ENCODE peak calls at places on chromosomes 16 and 17, in six cellular contexts. O is suprapubic skin, N is psoas muscle, P is adipocyte, X is transverse colon, T is neural progenitor cell. A is an unnamed sample.

GRCh38 chr17:54937018-54937417 is 31.4 kb downstream of the COX11 start:
- DNase-seq in T (no peak), N (no peak), X (no peak), O (no peak), P (no peak), A (no peak)

GRCh38 chr17:81509048-81509686 is 3.4 kb downstream of the ACTG1 start:
- DNase-seq in N (no peak), P (peak; percentile 25), T (no peak), O (no peak), X (peak; percentile 48), A (no peak)

GRCh38 chr17:42891539-42892152 is 9.0 kb upstream of the G6PC1 start:
- DNase-seq in N (peak; percentile 70), P (peak; percentile 16), X (peak; percentile 38), T (peak; percentile 33), O (no peak), A (no peak)

GRCh38 chr17:19717411-19717908 is 1.1 kb upstream of the SLC47A2 start:
- DNase-seq in T (no peak), X (no peak), O (no peak), P (no peak), N (no peak), A (no peak)

GRCh38 chr17:49582789-49583188 is 7.1 kb downstream of the NXPH3 start:
- DNase-seq in N (peak; percentile 26), X (no peak), P (no peak), T (no peak), O (peak; percentile 56), A (no peak)

GRCh38 chr17:75740631-75741077 is 19.4 kb downstream of the ITGB4 start:
- DNase-seq in O (no peak), T (no peak), N (no peak), P (no peak), X (no peak), A (peak; percentile 39)

GRCh38 chr16:3149630-3150345 is 15.0 kb downstream of the ZNF213 start:
- DNase-seq in O (no peak), T (peak; percentile 88), P (peak; percentile 76), X (peak; percentile 81), N (peak; percentile 80), A (peak; percentile 83)

GRCh38 chr16:30151091-30151490 is 28.1 kb upstream of the MAPK3 start:
- DNase-seq in O (no peak), N (no peak), P (no peak), X (no peak), T (no peak), A (no peak)

GRCh38 chr16:26569793-26570192 is 496.9 kb upstream of the C16orf82 start:
- DNase-seq in O (no peak), P (no peak), X (no peak), T (peak; percentile 64), N (no peak), A (no peak)

GRCh38 chr16:89700649-89701424 is 668 bp downstream of the SPATA2L start:
- DNase-seq in X (peak; percentile 77), T (peak; percentile 87), N (peak; percentile 61), O (peak; percentile 80), P (peak; percentile 69), A (peak; percentile 77)

GRCh38 chr17:62775876-62776275 is 32.2 kb downstream of the MARCHF10 start:
- DNase-seq in O (no peak), P (no peak), T (no peak), N (no peak), X (no peak), A (no peak)

DNA sequence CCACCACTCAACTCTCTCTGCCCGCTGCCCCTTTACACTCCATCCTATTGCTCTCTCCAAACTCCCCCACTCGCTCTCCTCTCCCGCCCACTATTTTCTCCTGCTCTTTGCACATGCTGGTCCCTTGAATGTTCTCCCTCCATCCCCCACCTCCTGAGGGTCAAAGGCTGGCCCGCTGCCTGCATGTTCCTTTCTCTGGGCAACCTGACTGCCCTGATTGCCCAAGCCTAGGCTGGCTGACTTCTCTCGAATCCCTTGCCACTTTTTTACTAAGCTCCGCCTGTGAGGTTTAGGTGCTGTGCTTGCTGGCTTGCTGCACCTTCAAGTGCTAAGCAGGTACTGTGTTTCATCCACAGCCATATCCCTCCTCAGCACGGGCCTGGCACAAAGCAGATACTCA is 2.7 kb downstream of the EMC8 start:
- DNase-seq in P (no peak), X (no peak), N (no peak), T (no peak), O (no peak), A (no peak)
- H3K36me3 ChIP-seq in P (peaks cover 44% of the 10 kb centered on the region), X (no peaks in the 10 kb centered on the region), N (peaks cover 63% of the 10 kb centered on the region), T (peaks cover 7% of the 10 kb centered on the region), O (peaks cover 37% of the 10 kb centered on the region), A (peaks cover 47% of the 10 kb centered on the region)

DNA sequence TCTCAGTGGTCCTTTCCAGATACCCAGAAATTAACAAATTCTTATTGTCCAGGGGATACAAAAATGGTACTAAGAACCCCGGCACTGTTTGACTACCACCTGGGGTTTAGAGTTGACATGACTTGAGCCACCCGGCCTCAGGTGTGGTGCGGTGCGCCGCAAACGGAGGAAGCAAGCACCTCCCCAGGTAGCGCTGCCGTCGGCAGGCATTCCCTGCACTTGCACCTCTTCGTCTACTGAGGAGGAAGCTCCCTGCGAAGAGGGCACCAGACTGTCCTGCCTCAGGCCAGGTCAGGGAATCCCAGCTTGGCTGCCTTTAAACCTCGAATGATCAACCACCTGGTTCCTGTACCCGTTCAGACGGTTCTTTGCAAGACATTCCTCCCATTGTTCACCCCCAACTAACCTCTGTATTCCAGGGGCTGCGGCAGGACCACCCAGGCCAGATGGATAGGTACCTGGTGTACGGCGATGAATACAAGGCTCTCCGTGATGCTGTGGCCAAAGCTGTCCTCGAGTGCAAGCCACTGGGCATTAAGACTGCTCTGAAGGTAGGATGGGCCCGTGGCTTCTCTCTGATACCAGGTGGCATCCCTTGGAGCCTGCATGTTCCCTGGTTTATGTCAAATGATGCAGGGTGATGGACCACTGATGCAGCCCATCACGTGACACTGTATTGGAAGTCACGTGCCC is 40.8 kb upstream of the ENDOV start:
- DNase-seq in X (no peak), N (no peak), T (no peak), P (no peak), O (no peak), A (no peak)
- H3K36me3 ChIP-seq in X (no peaks in the 10 kb centered on the region), N (peaks cover 99% of the 10 kb centered on the region), T (no peaks in the 10 kb centered on the region), P (peaks cover 97% of the 10 kb centered on the region), O (peaks cover 99% of the 10 kb centered on the region), A (peaks cover 99% of the 10 kb centered on the region)

DNA sequence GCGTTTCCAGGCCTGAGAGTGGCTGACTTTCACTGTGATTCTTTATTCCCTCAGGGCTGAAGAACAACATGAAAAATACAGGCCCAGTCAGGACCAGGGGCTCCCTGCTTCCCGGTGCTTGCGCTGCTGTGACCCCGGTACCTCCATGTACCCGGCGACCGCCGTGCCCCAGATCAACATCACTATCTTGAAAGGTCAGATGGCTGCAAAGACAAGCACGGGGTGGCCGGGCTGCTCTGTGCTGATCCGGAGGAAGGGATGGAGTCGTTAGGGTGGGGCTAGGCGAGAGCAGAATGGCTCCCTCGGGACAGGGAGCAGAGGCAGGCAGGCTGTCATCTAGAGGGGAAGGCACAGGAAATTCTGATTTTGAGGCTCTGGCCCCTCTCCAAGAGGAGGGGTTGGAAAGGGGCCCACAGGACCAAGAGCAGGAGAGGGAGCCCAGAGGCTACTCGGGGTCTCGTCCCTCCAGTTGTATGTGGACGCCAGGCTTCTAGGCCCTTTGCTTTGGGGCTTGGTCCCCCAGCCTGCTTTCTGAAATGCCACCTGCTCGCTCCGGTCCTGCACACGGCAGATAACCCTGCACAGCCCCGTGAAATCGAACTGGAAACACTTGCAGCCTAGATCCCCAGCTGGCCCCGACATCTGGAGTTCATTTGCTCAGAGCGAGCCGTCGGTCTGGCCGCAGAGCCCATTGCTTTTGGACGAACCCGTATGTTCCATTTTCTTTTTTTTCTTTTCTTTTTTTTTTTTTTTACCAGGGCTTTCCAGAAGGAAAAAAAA is 22.7 kb downstream of the C1QTNF1 start:
- DNase-seq in T (no peak), P (peak; percentile 34), X (no peak), O (no peak), N (peak; percentile 77), A (no peak)
- H3K36me3 ChIP-seq in T (no peaks in the 10 kb centered on the region), P (peaks cover 18% of the 10 kb centered on the region), X (no peaks in the 10 kb centered on the region), O (no peaks in the 10 kb centered on the region), N (no peaks in the 10 kb centered on the region), A (peaks cover 16% of the 10 kb centered on the region)

DNA sequence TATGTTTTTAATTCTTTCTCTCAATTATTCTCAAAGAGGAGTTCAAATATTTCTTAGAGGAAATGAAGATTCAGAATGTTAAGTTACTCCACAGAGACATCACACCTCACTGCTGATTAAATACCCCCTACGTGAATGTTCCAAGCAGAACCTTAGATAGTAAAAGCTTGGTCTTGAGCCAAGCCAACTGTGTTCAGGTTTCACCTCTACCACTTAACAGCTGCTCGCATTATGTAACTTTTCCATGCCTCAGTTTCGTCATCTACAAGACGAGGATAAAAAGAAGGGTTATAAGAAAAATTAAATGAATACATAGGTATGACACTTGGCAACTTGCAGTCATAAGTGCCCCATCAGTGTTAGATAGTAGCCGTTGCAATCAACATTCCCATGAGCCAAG is 356.2 kb downstream of the RBFOX1 start:
- DNase-seq in X (no peak), O (no peak), P (no peak), T (no peak), N (no peak), A (no peak)
- H3K36me3 ChIP-seq in X (no peaks in the 10 kb centered on the region), O (no peaks in the 10 kb centered on the region), P (no peaks in the 10 kb centered on the region), T (no peaks in the 10 kb centered on the region), N (no peaks in the 10 kb centered on the region), A (no peaks in the 10 kb centered on the region)

GRCh38 chr16:85626191-85626951 is 13.2 kb downstream of the GSE1 start:
- DNase-seq in N (no peak), P (no peak), X (no peak), T (peak; percentile 92), O (no peak), A (no peak)
- H3K36me3 ChIP-seq in N (no peaks in the 10 kb centered on the region), P (peaks cover 15% of the 10 kb centered on the region), X (no peaks in the 10 kb centered on the region), T (no peaks in the 10 kb centered on the region), O (no peaks in the 10 kb centered on the region), A (peaks cover 8% of the 10 kb centered on the region)

GRCh38 chr16:53458623-53459022 is 24.4 kb downstream of the RBL2 start:
- DNase-seq in X (no peak), P (no peak), N (no peak), T (no peak), O (no peak), A (no peak)
- H3K36me3 ChIP-seq in X (peaks cover 3% of the 10 kb centered on the region), P (peaks cover 88% of the 10 kb centered on the region), N (peaks cover 100% of the 10 kb centered on the region), T (peaks cover 13% of the 10 kb centered on the region), O (peaks cover 100% of the 10 kb centered on the region), A (peaks cover 96% of the 10 kb centered on the region)

A was measured in lower lobe of right lung.